ENCODE peak calls at places on chromosome 14, in four cellular contexts. A is EL, M is T-helper 9 cell, X is HuH-7.5. G is an unnamed sample.

GRCh38 chr14:25095784-25096390 is 45.9 kb upstream of the STXBP6 start:
- DNase-seq in M (no peak), A (no peak), X (no peak), G (no peak)

GRCh38 chr14:90839024-90839888 is 23.0 kb upstream of the TTC7B start:
- DNase-seq in A (peak), M (no peak), X (no peak), G (peak)

GRCh38 chr14:78950654-78951053 is 780.5 kb downstream of the NRXN3 start:
- DNase-seq in M (no peak), A (peak), X (no peak), G (peak)

GRCh38 chr14:52042371-52043037 is 26.4 kb downstream of the NID2 start:
- DNase-seq in X (no peak), M (no peak), A (no peak), G (no peak)

GRCh38 chr14:105119410-105120025 is 49.1 kb downstream of the JAG2 start:
- DNase-seq in A (no peak), X (no peak), M (no peak), G (no peak)

GRCh38 chr14:103628221-103628683 is 759 bp upstream of the KLC1 start:
- DNase-seq in A (peak), X (peak), M (no peak), G (peak)

GRCh38 chr14:99853206-99853605 is 60.0 kb downstream of the EML1 start:
- DNase-seq in A (peak), M (no peak), X (no peak), G (no peak)

GRCh38 chr14:103127356-103127755 is 4.1 kb downstream of the TNFAIP2 start:
- DNase-seq in A (no peak), M (no peak), X (no peak), G (no peak)

GRCh38 chr14:54798465-54799124 is 104.0 kb downstream of the GCH1 start:
- DNase-seq in A (no peak), X (no peak), M (no peak), G (no peak)

GRCh38 chr14:55136868-55137785 is 8.1 kb downstream of the LGALS3 start:
- DNase-seq in A (peak), X (no peak), M (no peak), G (no peak)

GRCh38 chr14:73755434-73756014 is 41.3 kb upstream of the PNMA1 start:
- DNase-seq in M (no peak), X (no peak), A (peak), G (peak)

GRCh38 chr14:75487155-75487671 is 35.1 kb upstream of the BATF start:
- DNase-seq in X (no peak), M (no peak), A (peak), G (peak)

GRCh38 chr14:56300495-56300894 is 182.3 kb downstream of the PELI2 start:
- DNase-seq in A (peak), X (no peak), M (no peak), G (peak)

GRCh38 chr14:54815016-54815415 is 87.6 kb downstream of the GCH1 start:
- DNase-seq in M (no peak), X (no peak), A (no peak), G (peak)

GRCh38 chr14:60845523-60845922 is 111.0 kb downstream of the MNAT1 start:
- DNase-seq in X (no peak), A (no peak), M (no peak), G (no peak)

GRCh38 chr14:105138021-105138541 is 30.5 kb downstream of the JAG2 start:
- DNase-seq in X (no peak), A (no peak), M (no peak), G (no peak)

GRCh38 chr14:38207830-38208815 is at the start of gene SSTR1:
- DNase-seq in A (peak), M (no peak), X (peak), G (no peak)

GRCh38 chr14:39322807-39323206 is 89.1 kb downstream of the MIA2 start:
- DNase-seq in X (no peak), A (peak), M (no peak), G (peak)

GRCh38 chr14:92726135-92726932 is 22.1 kb downstream of the LGMN start:
- DNase-seq in A (peak), X (no peak), M (no peak), G (peak)

GRCh38 chr14:100755649-100756048 is 29.0 kb downstream of the DLK1 start:
- DNase-seq in X (no peak), A (no peak), M (no peak), G (peak)

GRCh38 chr14:53528114-53528513 is 375.0 kb upstream of the DDHD1 start:
- DNase-seq in A (peak), M (no peak), X (no peak), G (no peak)

GRCh38 chr14:50044040-50044651 is 72.2 kb downstream of the VCPKMT start:
- DNase-seq in M (no peak), X (no peak), A (no peak), G (peak)

GRCh38 chr14:64095620-64096019 is 198.6 kb downstream of the ESR2 start:
- DNase-seq in X (no peak), A (peak), M (no peak), G (no peak)

GRCh38 chr14:69059658-69060648 is 80.9 kb upstream of the ACTN1 start:
- DNase-seq in A (peak), M (no peak), X (no peak), G (peak)

GRCh38 chr14:105448706-105449111 is 25.9 kb upstream of the CRIP2 start:
- DNase-seq in X (peak), A (peak), M (peak), G (peak)

GRCh38 chr14:97994020-97994531 is 1196.9 kb downstream of the VRK1 start:
- DNase-seq in M (no peak), X (no peak), A (no peak), G (no peak)

GRCh38 chr14:29243355-29243754 is 476.8 kb downstream of the FOXG1 start:
- DNase-seq in A (peak), M (no peak), X (no peak), G (peak)

GRCh38 chr14:70793637-70794036 is 15.7 kb downstream of the MAP3K9 start:
- DNase-seq in A (no peak), M (no peak), X (no peak), G (no peak)

GRCh38 chr14:104230946-104231345 is 92.6 kb downstream of the KIF26A start:
- DNase-seq in X (no peak), M (no peak), A (no peak), G (no peak)

GRCh38 chr14:71060795-71061455 is 153.7 kb downstream of the PCNX1 start:
- DNase-seq in M (no peak), X (no peak), A (peak), G (no peak)

GRCh38 chr14:26415618-26416123 is 182.2 kb downstream of the NOVA1 start:
- DNase-seq in A (no peak), X (no peak), M (no peak), G (no peak)

GRCh38 chr14:24246765-24247212 is 4.4 kb upstream of the TINF2 start:
- DNase-seq in M (no peak), A (peak), X (no peak), G (peak)

GRCh38 chr14:22561661-22562579 is 27.1 kb downstream of the DAD1 start:
- DNase-seq in X (no peak), M (peak), A (no peak), G (no peak)

GRCh38 chr14:61188936-61189808 is 92.0 kb downstream of the TMEM30B start:
- DNase-seq in A (peak), M (no peak), X (peak), G (peak)

GRCh38 chr14:92973265-92973797 is 50.4 kb downstream of the CHGA start:
- DNase-seq in A (peak), X (peak), M (no peak), G (peak)

GRCh38 chr14:96354246-96354645 is 8.9 kb downstream of the ATG2B start:
- DNase-seq in M (no peak), A (no peak), X (no peak), G (no peak)

GRCh38 chr14:93804654-93805053 is 16.4 kb upstream of the PRIMA1 start:
- DNase-seq in M (no peak), X (no peak), A (no peak), G (no peak)

GRCh38 chr14:22721213-22721612 is 45.3 kb upstream of the OXA1L start:
- DNase-seq in M (no peak), X (no peak), A (no peak), G (no peak)

GRCh38 chr14:102793531-102794328 is 16.5 kb downstream of the TRAF3 start:
- DNase-seq in M (no peak), X (no peak), A (no peak), G (no peak)